ENCODE peak calls at places on chromosomes 11 and 22, in six cellular contexts. C is AG10803, R is A673, L is A549, Z is OCI-LY7, X is astrocyte of the cerebellum. M is an unnamed sample.

GRCh38 chr11:63847363-63847762 is 8.5 kb downstream of the MARK2 start:
- DNase-seq in X (no peak), R (no peak), C (no peak), Z (no peak), L (no peak), M (no peak)

GRCh38 chr11:11558826-11559225 is 63.0 kb downstream of the GALNT18 start:
- DNase-seq in Z (no peak), R (no peak), C (no peak), L (no peak), X (no peak), M (no peak)

GRCh38 chr11:121740902-121741301 is 288.1 kb upstream of the SORL1-AS1 start:
- DNase-seq in C (no peak), L (no peak), Z (no peak), X (no peak), R (peak; percentile 76), M (no peak)

GRCh38 chr11:2923446-2924375 is 5.5 kb downstream of the PHLDA2 start:
- DNase-seq in X (no peak), L (no peak), C (no peak), Z (no peak), R (no peak), M (no peak)

GRCh38 chr11:78666675-78667129 is 92.0 kb upstream of the NARS2 start:
- DNase-seq in R (no peak), L (no peak), C (peak; percentile 71), Z (no peak), X (no peak), M (no peak)

GRCh38 chr11:114271316-114271715 is 24.9 kb upstream of the NNMT start:
- DNase-seq in C (no peak), X (no peak), R (no peak), Z (no peak), L (no peak), M (no peak)

GRCh38 chr11:113651018-113651417 is 55.1 kb downstream of the TMPRSS5 start:
- DNase-seq in L (no peak), X (no peak), Z (no peak), R (no peak), C (no peak), M (no peak)

GRCh38 chr22:30057375-30057774 is 22.9 kb upstream of the HORMAD2 start:
- DNase-seq in L (no peak), C (no peak), X (no peak), R (no peak), Z (no peak), M (no peak)

GRCh38 chr11:27642954-27643353 is 57.3 kb downstream of the BDNF start:
- DNase-seq in L (no peak), X (no peak), C (peak; percentile 12), Z (no peak), R (no peak), M (no peak)

DNA sequence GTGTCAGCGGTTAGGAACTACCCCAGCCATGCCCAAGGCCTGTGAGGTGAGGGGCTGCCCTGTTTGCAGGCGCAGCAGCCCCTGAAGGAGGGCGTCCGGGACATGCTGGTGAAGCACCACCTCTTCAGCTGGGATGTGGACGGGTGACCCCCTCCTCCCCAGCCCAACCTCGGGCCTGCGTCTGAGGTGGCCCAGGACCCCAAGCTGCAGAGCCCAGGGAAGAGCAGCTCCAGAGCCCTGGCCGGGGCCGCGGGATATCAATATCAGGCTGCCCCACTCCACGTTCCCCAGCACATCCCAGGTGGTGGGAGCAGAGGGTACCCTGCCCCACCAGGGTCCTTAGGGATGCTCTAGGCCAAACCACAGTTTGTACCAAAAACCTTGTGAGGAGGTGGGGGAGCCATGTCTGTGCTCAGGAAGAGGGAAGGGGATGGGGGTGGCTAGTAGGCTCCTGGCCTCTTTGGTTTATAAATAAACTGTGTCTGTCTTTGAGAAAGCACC is 39.3 kb downstream of the SGSM3 start:
- DNase-seq in X (no peak), C (no peak), L (no peak), Z (no peak), R (no peak), M (no peak)
- TF ChIP-seq CTCF in X (no peak), C (no peak), L (no peak), Z (no peak), R (no peak), M (no peak)

GRCh38 chr22:39900306-39901227 is at the start of gene GRAP2:
- DNase-seq in X (no peak), Z (peak; percentile 30), C (no peak), L (no peak), R (no peak), M (peak; percentile 88)
- H3K4me3 ChIP-seq in X (no peak within 1 kb of the TSS), Z (peak within 1 kb of the TSS; percentile 1), C (no peak within 1 kb of the TSS), L (no peak within 1 kb of the TSS), R (no peak within 1 kb of the TSS), M (peak within 1 kb of the TSS; percentile 33)

DNA sequence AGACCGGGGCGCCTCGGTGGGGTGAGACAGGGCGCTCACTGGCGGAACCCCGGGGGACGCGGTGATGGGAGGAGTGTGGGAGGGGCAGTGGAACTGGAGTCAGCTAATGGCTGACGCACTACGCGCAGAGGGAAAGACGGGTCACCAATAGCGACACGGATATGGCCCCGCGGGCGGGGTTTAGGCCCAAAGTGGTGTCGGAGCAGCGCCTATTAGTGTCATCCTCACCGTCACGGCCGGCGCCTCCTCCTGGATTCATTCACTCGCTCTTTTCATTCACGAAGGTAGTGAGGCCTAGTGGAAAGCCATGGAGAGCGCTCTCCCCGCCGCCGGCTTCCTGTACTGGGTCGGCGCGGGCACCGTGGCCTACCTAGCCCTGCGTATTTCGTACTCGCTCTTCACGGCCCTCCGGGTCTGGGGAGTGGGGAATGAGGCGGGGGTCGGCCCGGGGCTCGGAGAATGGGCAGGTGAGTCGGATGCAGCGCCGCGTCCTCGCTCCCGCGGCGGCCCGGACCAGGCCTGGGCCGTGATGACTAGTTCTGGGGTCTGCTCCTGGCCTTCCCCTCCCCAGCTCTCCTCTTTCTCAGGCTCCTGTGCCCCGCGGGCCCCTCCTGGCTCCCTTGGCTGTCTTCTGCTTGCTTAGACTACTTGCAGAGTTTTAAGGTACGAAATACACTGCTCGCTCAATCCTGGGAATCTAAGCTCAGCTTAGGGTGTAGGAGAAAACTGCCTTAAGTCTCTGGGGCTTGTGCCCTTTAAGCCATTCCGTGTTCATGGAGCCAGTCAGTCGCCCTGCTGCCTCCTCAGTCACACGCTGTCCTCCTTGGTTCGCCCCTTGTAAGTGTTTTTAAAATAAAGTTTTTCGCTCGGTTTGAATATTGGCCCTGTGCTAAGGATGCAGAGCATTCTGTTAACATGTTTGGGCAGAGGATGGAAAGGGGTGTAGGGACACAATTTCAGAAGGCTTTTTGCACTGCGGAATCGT is at the start of gene HSD17B12:
- DNase-seq in Z (peak; percentile 99), L (peak; percentile 99), X (peak; percentile 95), R (peak; percentile 100), C (peak; percentile 99), M (peak; percentile 99)
- TF ChIP-seq CTCF in Z (peak; percentile 18), L (no peak), X (no peak), R (peak; percentile 31), C (peak; percentile 5), M (no peak)

GRCh38 chr11:84899740-84900139 is 727.4 kb downstream of the DLG2 start:
- DNase-seq in L (no peak), Z (peak; percentile 3), X (no peak), C (no peak), R (peak; percentile 33), M (no peak)

GRCh38 chr11:84902445-84902844 is 724.7 kb downstream of the DLG2 start:
- DNase-seq in C (no peak), L (no peak), X (no peak), Z (no peak), R (no peak), M (no peak)

GRCh38 chr11:84899134-84899533 is 728.0 kb downstream of the DLG2 start:
- DNase-seq in Z (no peak), C (peak; percentile 16), R (no peak), X (no peak), L (no peak), M (no peak)

GRCh38 chr11:84905411-84905810 is 721.7 kb downstream of the DLG2 start:
- DNase-seq in X (peak; percentile 51), R (no peak), L (no peak), C (peak; percentile 58), Z (no peak), M (no peak)

GRCh38 chr11:84901986-84902385 is 725.2 kb downstream of the DLG2 start:
- DNase-seq in X (peak; percentile 76), L (no peak), R (no peak), Z (no peak), C (peak; percentile 84), M (no peak)
- H3K4me3 ChIP-seq in X (no peak overlapping the region), L (no peak overlapping the region), R (no peak overlapping the region), Z (no peak overlapping the region), C (no peak overlapping the region), M (no peak overlapping the region)

GRCh38 chr11:117221775-117222517 is 9.9 kb downstream of the PCSK7 start:
- DNase-seq in X (no peak), C (peak; percentile 29), Z (no peak), R (peak; percentile 90), L (no peak), M (no peak)
- TF ChIP-seq CTCF in X (peak; percentile 5), C (no peak), Z (no peak), R (peak; percentile 31), L (no peak), M (no peak)

M was measured in DND-41.